ENCODE peak calls at places on chromosome 12, in five cellular contexts. H, V, O, F and Y are unnamed samples.

GRCh38 chr12:39372929-39373328 is 70.0 kb downstream of the KIF21A start:
- ATAC-seq in V (no peak), H (no peak), O (peak), F (peak), Y (no peak)

GRCh38 chr12:57889541-57889989 is 43.0 kb upstream of the CTDSP2 start:
- ATAC-seq in F (no peak), H (peak), V (peak), O (peak), Y (peak)

GRCh38 chr12:91178139-91178561 is 4.5 kb downstream of the DCN start:
- ATAC-seq in F (peak), H (peak), V (peak), O (peak), Y (no peak)

GRCh38 chr12:60072911-60073310 is 477.1 kb downstream of the SLC16A7 start:
- ATAC-seq in V (no peak), O (no peak), H (no peak), F (no peak), Y (no peak)

GRCh38 chr12:94973202-94973601 is 30.3 kb downstream of the NDUFA12 start:
- ATAC-seq in O (no peak), V (no peak), F (no peak), H (no peak), Y (no peak)

GRCh38 chr12:93704625-93705024 is 27.4 kb downstream of the CRADD start:
- ATAC-seq in F (no peak), V (no peak), H (no peak), O (peak), Y (no peak)

GRCh38 chr12:26493656-26494055 is 298.3 kb downstream of the SSPN start:
- ATAC-seq in H (no peak), F (no peak), O (no peak), V (no peak), Y (no peak)

GRCh38 chr12:26264215-26264838 is 69.0 kb downstream of the SSPN start:
- ATAC-seq in O (no peak), H (no peak), F (no peak), V (no peak), Y (peak)

GRCh38 chr12:19848426-19848825 is 409.1 kb downstream of the AEBP2 start:
- ATAC-seq in O (no peak), V (no peak), H (no peak), F (no peak), Y (no peak)

GRCh38 chr12:103858953-103859601 is 18.0 kb upstream of the NT5DC3 start:
- ATAC-seq in V (peak), O (peak), F (no peak), H (peak), Y (peak)

GRCh38 chr12:71125515-71125914 is 32.3 kb downstream of the TSPAN8 start:
- ATAC-seq in F (no peak), V (peak), H (no peak), O (peak), Y (no peak)

GRCh38 chr12:82090188-82090587 is 268.0 kb downstream of the CCDC59 start:
- ATAC-seq in V (no peak), H (no peak), F (no peak), O (no peak), Y (no peak)

GRCh38 chr12:20963762-20964161 is 153.3 kb downstream of the SLCO1B3 start:
- ATAC-seq in V (no peak), H (no peak), O (no peak), F (no peak), Y (no peak)

GRCh38 chr12:21276826-21277225 is 57.9 kb downstream of the SLCO1A2 start:
- ATAC-seq in F (no peak), O (no peak), H (no peak), V (no peak), Y (no peak)

GRCh38 chr12:39671898-39672875 is 52.6 kb upstream of the ABCD2 start:
- ATAC-seq in H (peak), V (peak), F (peak), O (no peak), Y (no peak)

GRCh38 chr12:80925237-80925636 is 12.5 kb downstream of the LIN7A start:
- ATAC-seq in F (no peak), H (no peak), V (peak), O (no peak), Y (no peak)

GRCh38 chr12:31466768-31467167 is 124.2 kb downstream of the DENND5B start:
- ATAC-seq in O (no peak), F (no peak), V (no peak), H (no peak), Y (no peak)

GRCh38 chr12:110934093-110934852 is 13.9 kb upstream of the MYL2 start:
- ATAC-seq in O (no peak), V (peak), F (no peak), H (no peak), Y (peak)

GRCh38 chr12:16136206-16136605 is 141.3 kb downstream of the SLC15A5 start:
- ATAC-seq in F (no peak), O (no peak), H (no peak), V (no peak), Y (no peak)

GRCh38 chr12:124694250-124694649 is 126.8 kb upstream of the NCOR2 start:
- ATAC-seq in F (peak), H (no peak), V (no peak), O (no peak), Y (no peak)

GRCh38 chr12:64470507-64470906 is 18.6 kb downstream of the TBK1 start:
- ATAC-seq in H (no peak), F (no peak), V (no peak), O (no peak), Y (no peak)

GRCh38 chr12:109518820-109519665 is 41.6 kb downstream of the UBE3B start:
- ATAC-seq in V (peak), H (peak), O (peak), F (peak), Y (peak)

GRCh38 chr12:114750905-114751304 is 66.9 kb upstream of the TBX3 start:
- ATAC-seq in O (no peak), V (no peak), F (no peak), H (no peak), Y (no peak)

GRCh38 chr12:124087251-124088141 is 114.5 kb downstream of the ZNF664 start:
- ATAC-seq in F (no peak), O (no peak), H (no peak), V (no peak), Y (no peak)

GRCh38 chr12:66008985-66009384 is 121.6 kb downstream of the LLPH start:
- ATAC-seq in F (peak), V (no peak), H (no peak), O (no peak), Y (no peak)

GRCh38 chr12:51636581-51636980 is 45.5 kb downstream of the SCN8A start:
- ATAC-seq in O (no peak), F (no peak), V (no peak), H (no peak), Y (no peak)

GRCh38 chr12:125203145-125203765 is 138.0 kb downstream of the AACS start:
- ATAC-seq in V (peak), H (no peak), O (peak), F (peak), Y (no peak)

GRCh38 chr12:96457191-96457930 is 32.0 kb upstream of the CFAP54 start:
- ATAC-seq in O (no peak), V (no peak), F (peak), H (no peak), Y (no peak)

GRCh38 chr12:104656921-104657320 is 200.2 kb downstream of the CHST11 start:
- ATAC-seq in H (no peak), F (no peak), V (no peak), O (no peak), Y (peak)

GRCh38 chr12:28506271-28506670 is 316.0 kb downstream of the CCDC91 start:
- ATAC-seq in H (no peak), O (no peak), V (no peak), F (no peak), Y (no peak)

GRCh38 chr12:113575386-113575785 is 103.7 kb upstream of the LHX5 start:
- ATAC-seq in V (no peak), H (no peak), F (no peak), O (no peak), Y (no peak)

GRCh38 chr12:105378821-105379400 is 48.4 kb downstream of the C12orf75 start:
- ATAC-seq in O (peak), H (no peak), F (no peak), V (peak), Y (no peak)

DNA sequence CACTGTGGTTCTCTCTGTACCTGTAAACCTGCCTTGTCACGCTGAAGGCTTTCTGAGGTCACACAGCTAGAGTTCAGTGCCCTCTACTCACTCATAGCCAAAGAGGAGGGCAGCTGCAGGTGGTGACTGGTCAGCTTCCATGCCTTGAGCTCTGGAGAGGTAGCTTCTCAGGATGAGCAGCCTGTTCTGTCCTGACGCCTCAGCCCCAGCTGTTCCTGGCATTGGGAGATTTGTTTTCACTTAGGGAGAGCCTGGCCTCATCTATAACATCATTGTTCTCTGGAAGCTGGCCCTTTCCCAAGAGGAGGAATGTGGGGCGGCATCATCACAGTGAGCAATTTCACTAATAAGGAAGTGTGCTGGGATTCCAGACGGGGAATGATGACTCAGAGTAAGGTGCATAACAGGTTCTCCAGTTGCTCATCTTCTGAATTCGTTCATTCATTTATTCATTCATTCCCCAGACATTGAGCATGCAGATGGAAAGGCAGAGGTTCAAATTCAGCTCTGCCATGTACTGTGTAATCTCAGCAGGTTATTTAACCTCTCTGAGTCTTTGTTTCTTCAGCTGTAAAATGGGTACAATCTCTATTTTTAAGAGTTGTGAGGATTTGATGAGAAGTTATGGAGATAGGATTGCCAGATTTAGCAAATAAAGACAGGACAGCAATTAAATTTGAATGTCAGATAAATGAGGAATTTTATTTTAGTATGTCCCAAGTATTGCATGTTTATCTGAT is 255.8 kb upstream of the CRY1 start:
- ATAC-seq in V (peak), F (no peak), O (no peak), H (no peak), Y (no peak)
- TF ChIP-seq POLR2AphosphoS5 in V (no peak), F (no peak), O (no peak), H (no peak), Y (no peak)

GRCh38 chr12:6280053-6280469 is 30.4 kb upstream of the PLEKHG6 start:
- ATAC-seq in H (peak), O (no peak), F (no peak), V (peak), Y (peak)
- TF ChIP-seq POLR2A in H (no peak), O (no peak), F (no peak), V (peak), Y (no peak)

DNA sequence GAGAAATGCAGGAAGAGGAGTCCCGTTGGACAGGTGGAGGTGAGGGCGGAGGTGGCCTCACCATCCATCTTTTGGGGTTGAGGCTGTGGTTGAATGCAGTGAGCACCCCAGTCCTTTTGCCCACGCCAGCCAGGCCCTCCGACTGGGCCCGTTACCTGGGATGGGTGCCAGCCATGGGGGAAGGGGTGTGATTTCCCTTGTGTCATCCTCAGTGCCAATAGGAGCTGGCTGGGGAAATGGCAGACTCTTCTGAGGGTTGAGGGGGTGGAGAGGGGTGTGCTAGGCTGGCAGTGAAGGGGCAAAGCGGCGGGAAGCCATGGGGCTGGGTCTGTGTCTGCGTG is 9.6 kb downstream of the KCNH3 start:
- ATAC-seq in F (no peak), O (no peak), V (no peak), H (no peak), Y (no peak)
- TF ChIP-seq EP300 in F (no peak), O (no peak), V (no peak), H (no peak), Y (no peak)

GRCh38 chr12:46653311-46653710 is 172.5 kb downstream of the SLC38A4 start:
- ATAC-seq in H (no peak), O (no peak), F (no peak), V (no peak), Y (no peak)

GRCh38 chr12:46649433-46649832 is 176.4 kb downstream of the SLC38A4 start:
- ATAC-seq in V (no peak), H (no peak), F (no peak), O (no peak), Y (no peak)

GRCh38 chr12:46657416-46658411 is 168.1 kb downstream of the SLC38A4 start:
- ATAC-seq in F (no peak), O (peak), H (no peak), V (no peak), Y (no peak)

GRCh38 chr12:46650688-46651087 is 175.1 kb downstream of the SLC38A4 start:
- ATAC-seq in H (no peak), V (no peak), F (no peak), O (no peak), Y (no peak)

DNA sequence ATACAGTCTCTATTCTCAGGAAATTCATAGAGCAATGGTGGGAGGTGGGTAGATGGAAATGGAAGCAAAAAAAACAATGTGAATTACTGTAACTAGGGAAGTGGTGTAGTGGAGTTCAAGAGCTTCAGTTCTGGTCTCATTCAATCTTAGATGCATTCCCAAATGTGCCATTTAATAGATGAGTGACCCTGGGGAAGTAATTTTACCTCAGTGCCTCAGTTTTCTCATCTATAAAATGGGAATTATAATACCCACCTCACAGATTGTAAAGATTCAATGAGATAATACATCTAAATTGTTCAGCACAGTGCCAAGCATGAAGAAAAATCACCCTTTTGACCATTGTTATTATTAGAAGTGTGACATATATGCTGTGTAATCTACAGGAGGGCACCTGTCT is 173.1 kb downstream of the SLC38A4 start:
- ATAC-seq in V (no peak), H (no peak), O (no peak), F (no peak), Y (no peak)
- TF ChIP-seq POLR2AphosphoS5 in V (no peak), H (no peak), O (no peak), F (no peak), Y (no peak)

GRCh38 chr12:56258068-56258819 is at the start of gene ANKRD52:
- ATAC-seq in V (peak), H (peak), O (peak), F (peak), Y (peak)
- TF ChIP-seq POLR2A in V (no peak), H (no peak), O (peak), F (peak), Y (peak)

GRCh38 chr12:132887513-132888341 is at the start of gene CHFR:
- ATAC-seq in V (peak), O (peak), F (peak), H (peak), Y (peak)
- TF ChIP-seq EP300 in V (no peak), O (no peak), F (peak), H (no peak), Y (no peak)

GRCh38 chr12:53450936-53451335 is 966 bp upstream of the PCBP2 start:
- ATAC-seq in F (no peak), V (no peak), H (no peak), O (no peak), Y (no peak)

GRCh38 chr12:53451661-53452158 is at the start of gene PCBP2:
- ATAC-seq in V (peak), F (peak), O (peak), H (peak), Y (peak)

GRCh38 chr12:53453953-53454640 is 2.2 kb downstream of the PCBP2 start:
- ATAC-seq in H (no peak), V (no peak), O (no peak), F (no peak), Y (no peak)

GRCh38 chr12:53454710-53455109 is 2.8 kb downstream of the PCBP2 start:
- ATAC-seq in F (no peak), O (no peak), V (no peak), H (no peak), Y (no peak)

DNA sequence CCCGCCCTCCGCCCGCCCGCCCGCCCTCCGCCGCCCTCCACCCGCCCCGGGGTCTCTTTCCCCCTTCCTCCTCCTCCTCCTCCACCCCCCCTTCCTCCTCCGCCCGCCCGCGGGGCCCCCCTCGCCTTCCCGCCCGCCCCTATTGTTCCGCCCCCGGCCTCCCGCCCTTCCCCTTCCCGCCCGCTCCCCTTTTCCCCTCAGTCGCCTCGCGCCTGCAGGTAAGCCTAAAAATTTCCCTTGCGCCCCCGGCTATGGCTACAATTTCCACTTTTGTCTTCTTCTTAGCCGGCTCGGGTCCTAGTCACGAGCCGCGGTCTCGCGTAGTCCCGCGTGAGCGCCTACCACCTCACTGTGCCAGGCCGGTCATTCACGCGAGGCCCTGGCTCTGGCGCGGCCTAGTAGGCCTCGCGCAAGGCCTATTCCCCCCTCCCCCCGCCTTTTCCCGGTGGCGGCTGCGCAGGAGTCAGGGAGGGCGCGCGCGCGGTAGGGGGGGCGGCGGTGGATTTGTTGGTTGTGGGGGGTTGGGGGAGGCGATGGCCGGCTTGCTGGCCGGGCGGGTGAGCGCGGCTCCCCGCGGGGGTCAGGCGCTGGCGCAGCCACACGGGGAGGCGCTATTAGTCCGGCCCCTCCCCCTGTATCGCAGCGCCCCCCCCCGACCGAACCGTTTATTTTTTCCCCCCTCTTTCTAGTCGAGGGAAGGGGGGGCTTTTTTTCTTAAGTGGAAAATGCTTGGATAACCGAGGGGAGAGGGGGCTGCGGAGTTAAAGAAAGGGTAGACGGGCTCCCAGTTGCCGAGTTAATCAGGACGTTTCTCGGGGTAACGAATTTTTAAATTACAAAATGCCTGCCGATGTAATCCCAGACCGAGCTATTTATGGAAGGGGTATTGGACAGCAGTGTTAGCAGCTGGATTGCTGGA is 516 bp downstream of the PCBP2 start:
- ATAC-seq in H (peak), O (peak), V (peak), F (peak), Y (peak)
- TF ChIP-seq POLR2AphosphoS5 in H (peak), O (peak), V (peak), F (peak), Y (peak)

DNA sequence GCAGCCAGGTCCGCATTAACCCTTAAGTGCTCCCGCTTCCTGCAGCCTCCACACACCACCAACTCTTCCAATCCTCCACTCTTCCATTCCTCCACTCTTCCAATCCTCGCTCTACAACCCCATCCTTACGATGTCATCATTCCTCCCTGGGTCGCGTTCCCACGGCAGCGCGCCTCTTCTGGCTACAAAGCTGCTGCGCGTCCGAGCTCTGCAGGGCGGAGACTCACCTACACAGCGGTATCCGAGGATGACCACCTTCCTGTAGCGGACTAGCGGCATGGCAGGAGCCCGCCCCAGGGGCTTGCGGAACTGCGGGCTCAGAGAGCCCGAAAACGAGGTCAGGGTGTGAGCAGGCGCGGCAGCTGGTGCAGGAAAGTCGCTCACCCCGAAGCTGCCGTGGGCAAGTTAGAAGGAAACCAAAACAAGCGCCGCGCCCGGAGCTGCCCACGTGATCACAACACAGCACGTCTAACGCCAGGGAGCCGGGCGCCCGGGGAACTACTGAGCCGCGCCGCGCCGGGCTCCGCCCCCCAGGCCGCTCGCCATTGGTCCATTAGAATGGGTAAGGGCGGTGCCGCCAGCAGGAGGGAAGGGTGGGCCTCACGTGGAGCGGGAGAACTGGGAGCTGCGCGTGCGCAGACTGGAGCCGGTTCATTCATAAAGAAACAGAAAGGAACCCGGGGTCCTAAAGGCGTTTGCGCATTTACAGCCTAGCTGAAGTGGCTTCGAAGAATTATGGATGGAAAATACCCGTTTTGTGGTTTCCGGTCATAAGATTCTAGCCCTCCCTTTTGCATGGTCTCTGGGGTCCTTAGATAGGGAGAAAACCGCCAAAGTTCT is at the start of gene RHEBL1:
- ATAC-seq in V (peak), O (peak), F (peak), H (peak), Y (peak)
- TF ChIP-seq POLR2A in V (no peak), O (peak), F (peak), H (no peak), Y (peak)